ENCODE peak calls at places on chromosomes 5 and 9, in nine cellular contexts. E is AML-193; A is Calu3; D is MM.1S; J is glutamatergic neuron; R is stimulated activated CD4-positive, alpha-beta T cell treated with anti-CD3 and anti-CD28 coated beads, Interleukin-4, amount 100 ng/mL, for 4 hours; C is progenitor cell of endocrine pancreas; U is stimulated activated CD8-positive, alpha-beta memory T cell treated with anti-CD3 and anti-CD28 coated beads, Interleukin-12 subunit alpha, Interleukin-12 subunit beta, amount 100 ng/mL, for 4 hours; S is activated naive CD4-positive, alpha-beta T cell. V is an unnamed sample.
A peak's percentile ranks its signal among the peaks of the same experiment; 100 is the strongest.

GRCh38 chr5:72178910-72179815 is 71.9 kb downstream of the MAP1B start:
- DNase-seq in U (no peak), C (no peak), E (no peak), S (no peak), J (no peak), A (peak; percentile 64), R (no peak), D (no peak), V (no peak)

GRCh38 chr5:179195561-179196419 is 135.6 kb downstream of the ZNF354C start:
- DNase-seq in S (no peak), D (no peak), U (no peak), A (no peak), J (peak; percentile 13), R (no peak), E (no peak), C (no peak), V (no peak)

GRCh38 chr5:151078490-151079262 is 2.2 kb downstream of the TNIP1 start:
- DNase-seq in E (no peak), U (peak; percentile 38), D (no peak), A (peak; percentile 71), S (no peak), C (no peak), R (peak; percentile 60), J (no peak), V (peak; percentile 53)

GRCh38 chr9:136994885-136995224 is 1.5 kb downstream of the CLIC3 start:
- DNase-seq in J (no peak), U (no peak), C (no peak), S (no peak), A (no peak), R (no peak), E (no peak), D (no peak), V (no peak)

GRCh38 chr5:3047212-3047774 is 295.8 kb upstream of the IRX2 start:
- DNase-seq in D (no peak), R (no peak), J (no peak), A (no peak), E (no peak), U (no peak), S (no peak), C (no peak), V (no peak)

GRCh38 chr5:172564883-172565282 is 76.2 kb upstream of the NEURL1B start:
- DNase-seq in D (no peak), J (no peak), E (no peak), S (no peak), C (no peak), R (no peak), A (no peak), U (no peak), V (no peak)

GRCh38 chr5:96961053-96961452 is 25.2 kb downstream of the LNPEP start:
- DNase-seq in D (peak; percentile 85), U (no peak), E (peak; percentile 56), A (no peak), J (no peak), R (no peak), C (no peak), S (no peak), V (no peak)

GRCh38 chr5:32299059-32299677 is 13.6 kb downstream of the MTMR12 start:
- DNase-seq in U (no peak), R (no peak), C (no peak), A (no peak), S (no peak), E (no peak), J (no peak), D (no peak), V (no peak)

GRCh38 chr5:95448836-95449235 is 57.7 kb downstream of the FAM81B start:
- DNase-seq in E (no peak), R (no peak), D (no peak), J (no peak), U (no peak), S (no peak), C (no peak), A (no peak), V (no peak)

GRCh38 chr9:37165644-37166043 is 45.3 kb downstream of the ZCCHC7 start:
- DNase-seq in C (no peak), S (no peak), A (no peak), E (no peak), J (no peak), D (no peak), R (no peak), U (no peak), V (no peak)

GRCh38 chr5:115170128-115170923 is 618 bp upstream of the TRIM36 start:
- DNase-seq in S (no peak), J (peak; percentile 71), U (no peak), R (no peak), D (peak; percentile 41), C (peak; percentile 24), A (no peak), E (no peak), V (no peak)

GRCh38 chr5:40877371-40877988 is 31.8 kb upstream of the C7 start:
- DNase-seq in C (no peak), A (peak; percentile 7), E (no peak), R (peak; percentile 37), J (no peak), U (no peak), D (no peak), S (no peak), V (no peak)

GRCh38 chr5:135264451-135265445 is 134.3 kb downstream of the MACROH2A1 start:
- DNase-seq in J (no peak), A (no peak), D (no peak), U (no peak), E (no peak), C (no peak), S (no peak), R (no peak), V (no peak)

GRCh38 chr9:111661150-111661801 is at the start of gene GNG10:
- DNase-seq in J (peak; percentile 64), D (peak; percentile 53), R (peak; percentile 68), A (peak; percentile 65), S (peak; percentile 46), U (peak; percentile 68), C (peak; percentile 46), E (peak; percentile 27), V (peak; percentile 85)

GRCh38 chr5:34008721-34009120 is 871 bp upstream of the AMACR start:
- DNase-seq in J (no peak), U (no peak), D (peak; percentile 30), C (no peak), A (no peak), E (peak; percentile 8), R (no peak), S (no peak), V (no peak)

GRCh38 chr5:172722309-172722815 is 48.6 kb downstream of the DUSP1 start:
- DNase-seq in U (peak; percentile 19), D (no peak), A (no peak), E (no peak), R (no peak), J (no peak), S (no peak), C (no peak), V (no peak)

GRCh38 chr5:1226839-1227238 is 1.7 kb downstream of the SLC6A18 start:
- DNase-seq in U (no peak), E (no peak), S (no peak), J (no peak), R (no peak), D (no peak), A (no peak), C (no peak), V (no peak)

GRCh38 chr5:96175090-96175489 is 213.4 kb upstream of the ELL2 start:
- DNase-seq in S (no peak), E (peak; percentile 41), D (peak; percentile 57), J (no peak), U (no peak), A (no peak), R (no peak), C (no peak), V (no peak)

GRCh38 chr9:116547729-116548426 is 139.2 kb upstream of the TRIM32 start:
- DNase-seq in E (no peak), S (no peak), J (no peak), C (no peak), R (no peak), A (no peak), D (no peak), U (no peak), V (no peak)

GRCh38 chr9:89755835-89756234 is 151.0 kb downstream of the GADD45G start:
- DNase-seq in D (no peak), C (no peak), J (no peak), R (no peak), A (no peak), S (no peak), E (no peak), U (no peak), V (no peak)

GRCh38 chr9:121656941-121657340 is 5.5 kb downstream of the DAB2IP start:
- DNase-seq in S (no peak), J (no peak), C (no peak), D (no peak), E (no peak), U (no peak), R (no peak), A (no peak), V (no peak)

GRCh38 chr9:76926846-76927245 is 20.9 kb upstream of the PRUNE2 start:
- DNase-seq in R (no peak), S (no peak), J (no peak), A (no peak), C (no peak), D (no peak), U (no peak), E (no peak), V (no peak)

GRCh38 chr9:98944130-98945074 is 695 bp downstream of the COL15A1 start:
- DNase-seq in R (no peak), C (peak; percentile 14), J (peak; percentile 32), D (no peak), U (no peak), A (peak; percentile 6), S (no peak), E (no peak), V (no peak)

GRCh38 chr9:76342862-76343261 is 51.4 kb downstream of the RFK start:
- DNase-seq in U (no peak), J (no peak), R (no peak), A (no peak), E (no peak), C (no peak), D (no peak), S (no peak), V (no peak)

GRCh38 chr5:95870105-95870672 is 47.7 kb upstream of the GLRX start:
- DNase-seq in A (no peak), R (peak; percentile 56), U (no peak), E (peak; percentile 47), D (peak; percentile 58), S (no peak), C (no peak), J (no peak), V (peak; percentile 82)

GRCh38 chr5:133106343-133106742 is 54.5 kb downstream of the HSPA4 start:
- DNase-seq in R (no peak), D (no peak), C (no peak), J (no peak), U (no peak), A (no peak), E (no peak), S (no peak), V (no peak)

GRCh38 chr9:4196886-4197285 is 103.0 kb downstream of the GLIS3 start:
- DNase-seq in S (no peak), U (no peak), J (no peak), E (no peak), D (no peak), C (no peak), R (no peak), A (no peak), V (no peak)

GRCh38 chr5:175343292-175343691 is 100.7 kb downstream of the DRD1 start:
- DNase-seq in J (no peak), A (no peak), R (no peak), S (no peak), C (no peak), D (no peak), U (no peak), E (no peak), V (no peak)

GRCh38 chr9:129322022-129322621 is 144.1 kb upstream of the IER5L start:
- DNase-seq in J (no peak), U (no peak), R (no peak), C (no peak), A (no peak), D (no peak), S (no peak), E (no peak), V (no peak)

GRCh38 chr9:121299125-121299466 is 31.1 kb downstream of the GSN start:
- DNase-seq in E (no peak), A (no peak), S (no peak), R (no peak), U (no peak), C (no peak), J (no peak), D (no peak), V (no peak)

GRCh38 chr5:82413302-82414042 is 135.3 kb upstream of the RPS23 start:
- DNase-seq in S (no peak), J (no peak), E (no peak), D (no peak), U (no peak), R (no peak), A (no peak), C (no peak), V (no peak)